ENCODE peak calls at places on chromosome 11, in six cellular contexts. O, Z, E, Q, U and L are unnamed samples.

GRCh38 chr11:65425971-65426838 is 3.6 kb downstream of the NEAT1 start:
- DNase-seq in O (peak), Z (no peak), E (peak), Q (peak), U (peak), L (peak)

GRCh38 chr11:2096919-2097301 is 42.3 kb downstream of the IGF2 start:
- DNase-seq in O (no peak), Z (no peak), E (no peak), Q (no peak), U (no peak), L (peak)

GRCh38 chr11:60970369-60970774 is 1.1 kb upstream of the CD6 start:
- DNase-seq in O (peak), Z (peak), E (peak), Q (peak), U (peak), L (no peak)

GRCh38 chr11:76166314-76166713 is 40.0 kb downstream of the WNT11 start:
- DNase-seq in O (no peak), Z (no peak), E (no peak), Q (peak), U (no peak), L (no peak)

GRCh38 chr11:92707173-92707619 is 262.3 kb upstream of the MTNR1B start:
- DNase-seq in O (no peak), Z (peak), E (no peak), Q (no peak), U (no peak), L (no peak)

GRCh38 chr11:72813740-72814138 is 472 bp upstream of the ATG16L2 start:
- DNase-seq in O (peak), Z (peak), E (no peak), Q (peak), U (peak), L (peak)

GRCh38 chr11:2265396-2265795 is 5.0 kb downstream of the ASCL2 start:
- DNase-seq in O (no peak), Z (no peak), E (no peak), Q (peak), U (peak), L (peak)

GRCh38 chr11:95289378-95289777 is 58.4 kb upstream of the SESN3 start:
- DNase-seq in O (no peak), Z (no peak), E (no peak), Q (no peak), U (no peak), L (no peak)

GRCh38 chr11:108788565-108789199 is 123.8 kb downstream of the DDX10 start:
- DNase-seq in O (no peak), Z (no peak), E (no peak), Q (no peak), U (peak), L (no peak)

GRCh38 chr11:61996933-61997332 is 29.5 kb upstream of the FTH1 start:
- DNase-seq in O (no peak), Z (no peak), E (no peak), Q (no peak), U (no peak), L (no peak)

GRCh38 chr11:2730323-2731284 is 30.8 kb upstream of the KCNQ1OT1 start:
- DNase-seq in O (peak), Z (no peak), E (no peak), Q (no peak), U (no peak), L (no peak)

GRCh38 chr11:46038529-46038928 is 82.7 kb downstream of the PHF21A start:
- DNase-seq in O (no peak), Z (no peak), E (no peak), Q (no peak), U (no peak), L (no peak)

GRCh38 chr11:46333129-46333947 is 13.9 kb upstream of the DGKZ start:
- DNase-seq in O (no peak), Z (no peak), E (peak), Q (no peak), U (no peak), L (no peak)

GRCh38 chr11:9462172-9462799 is 1.5 kb downstream of the ZNF143 start:
- DNase-seq in O (no peak), Z (no peak), E (no peak), Q (no peak), U (no peak), L (peak)

GRCh38 chr11:128181090-128181485 is 406.3 kb downstream of the ETS1 start:
- DNase-seq in O (no peak), Z (no peak), E (no peak), Q (no peak), U (no peak), L (no peak)

GRCh38 chr11:46874586-46874985 is 28.5 kb upstream of the CKAP5 start:
- DNase-seq in O (no peak), Z (no peak), E (no peak), Q (no peak), U (no peak), L (no peak)

GRCh38 chr11:132231656-132232173 is 861.3 kb downstream of the NTM start:
- DNase-seq in O (no peak), Z (no peak), E (no peak), Q (no peak), U (no peak), L (no peak)

GRCh38 chr11:123653405-123653996 is 923 bp downstream of the SCN3B start:
- DNase-seq in O (no peak), Z (peak), E (no peak), Q (no peak), U (no peak), L (no peak)

GRCh38 chr11:45347343-45347742 is 61.2 kb upstream of the SYT13 start:
- DNase-seq in O (no peak), Z (no peak), E (no peak), Q (no peak), U (no peak), L (no peak)

GRCh38 chr11:69292221-69292648 is 1.7 kb upstream of the MYEOV start:
- DNase-seq in O (peak), Z (no peak), E (peak), Q (peak), U (peak), L (no peak)

GRCh38 chr11:122659676-122660571 is 4.4 kb downstream of the UBASH3B start:
- DNase-seq in O (no peak), Z (no peak), E (no peak), Q (no peak), U (no peak), L (no peak)

GRCh38 chr11:28794405-28794804 is 686.2 kb downstream of the METTL15 start:
- DNase-seq in O (no peak), Z (no peak), E (no peak), Q (no peak), U (no peak), L (no peak)

GRCh38 chr11:65791719-65792213 is 4.9 kb downstream of the OVOL1 start:
- DNase-seq in O (no peak), Z (no peak), E (peak), Q (peak), U (peak), L (peak)

GRCh38 chr11:124897681-124898680 is at the start of gene ROBO4:
- DNase-seq in O (no peak), Z (no peak), E (no peak), Q (no peak), U (no peak), L (no peak)

GRCh38 chr11:114478768-114479167 is 39.5 kb downstream of the REXO2 start:
- DNase-seq in O (no peak), Z (no peak), E (no peak), Q (no peak), U (no peak), L (no peak)

GRCh38 chr11:69442807-69443137 is 38.7 kb upstream of the LINC01488 start:
- DNase-seq in O (peak), Z (no peak), E (no peak), Q (no peak), U (no peak), L (peak)

GRCh38 chr11:74839971-74840370 is 91.3 kb downstream of the RNF169 start:
- DNase-seq in O (no peak), Z (no peak), E (no peak), Q (no peak), U (no peak), L (no peak)

GRCh38 chr11:125387991-125388390 is 108.1 kb downstream of the FEZ1 start:
- DNase-seq in O (no peak), Z (no peak), E (no peak), Q (no peak), U (no peak), L (no peak)

GRCh38 chr11:122414406-122415018 is 241.0 kb upstream of the UBASH3B start:
- DNase-seq in O (no peak), Z (no peak), E (no peak), Q (no peak), U (no peak), L (no peak)

GRCh38 chr11:116255234-116255953 is 517.4 kb downstream of the BUD13 start:
- DNase-seq in O (no peak), Z (no peak), E (no peak), Q (no peak), U (no peak), L (no peak)

GRCh38 chr11:569273-569885 is 6.9 kb upstream of the PHRF1 start:
- DNase-seq in O (no peak), Z (no peak), E (peak), Q (no peak), U (no peak), L (no peak)

GRCh38 chr11:70402685-70403084 is 4.4 kb downstream of the CTTN start:
- DNase-seq in O (no peak), Z (no peak), E (no peak), Q (no peak), U (no peak), L (no peak)

GRCh38 chr11:48095779-48096470 is 115.6 kb downstream of the PTPRJ start:
- DNase-seq in O (no peak), Z (no peak), E (no peak), Q (peak), U (no peak), L (no peak)

GRCh38 chr11:110119317-110119716 is 26.1 kb downstream of the ZC3H12C start:
- DNase-seq in O (no peak), Z (no peak), E (no peak), Q (no peak), U (no peak), L (no peak)

GRCh38 chr11:35615911-35616900 is 2.1 kb upstream of the FJX1 start:
- DNase-seq in O (no peak), Z (peak), E (no peak), Q (peak), U (peak), L (no peak)

GRCh38 chr11:67347964-67348749 is 5.2 kb downstream of the POLD4 start:
- DNase-seq in O (no peak), Z (peak), E (no peak), Q (no peak), U (no peak), L (no peak)

GRCh38 chr11:134527382-134528243 is 115.6 kb upstream of the B3GAT1 start:
- DNase-seq in O (peak), Z (no peak), E (no peak), Q (no peak), U (no peak), L (no peak)

GRCh38 chr11:47552086-47552580 is 799 bp downstream of the CELF1 start:
- DNase-seq in O (no peak), Z (no peak), E (peak), Q (peak), U (peak), L (no peak)